ENCODE peak calls at places on chromosomes 4 and X, in seven cellular contexts. One of them, this sample, is unnamed.
A peak's percentile ranks its signal among the peaks of the same experiment; 100 is the strongest.

GRCh38 chr4:175330652-175331051 is 412.5 kb downstream of the ADAM29 start:
- DNase-seq in B cell: no peak
- DNase-seq in AG09309: no peak
- DNase-seq in cardiac muscle cell: no peak
- DNase-seq in stomach: no peak
- DNase-seq in SK-N-SH: no peak
- DNase-seq in endothelial cell: no peak
- DNase-seq in this sample: no peak

GRCh38 chrX:54675762-54676161 is 122.3 kb downstream of the ITIH6 start:
- DNase-seq in SK-N-SH: no peak
- DNase-seq in AG09309: no peak
- DNase-seq in cardiac muscle cell: no peak
- DNase-seq in stomach: no peak
- DNase-seq in endothelial cell: no peak
- DNase-seq in B cell: no peak
- DNase-seq in this sample: no peak

GRCh38 chr4:163167333-163167626 is 590 bp upstream of the NAF1 start:
- DNase-seq in endothelial cell: no peak
- DNase-seq in stomach: no peak
- DNase-seq in AG09309: no peak
- DNase-seq in B cell: no peak
- DNase-seq in cardiac muscle cell: peak; percentile 46
- DNase-seq in SK-N-SH: peak; percentile 18
- DNase-seq in this sample: no peak

GRCh38 chr4:18366762-18367358 is 345.3 kb upstream of the LCORL start:
- DNase-seq in AG09309: no peak
- DNase-seq in endothelial cell: no peak
- DNase-seq in SK-N-SH: peak; percentile 5
- DNase-seq in B cell: no peak
- DNase-seq in stomach: no peak
- DNase-seq in cardiac muscle cell: peak; percentile 51
- DNase-seq in this sample: no peak

GRCh38 chr4:138707746-138708145 is 307.8 kb upstream of the NOCT start:
- DNase-seq in endothelial cell: no peak
- DNase-seq in B cell: no peak
- DNase-seq in stomach: no peak
- DNase-seq in SK-N-SH: no peak
- DNase-seq in AG09309: no peak
- DNase-seq in cardiac muscle cell: no peak
- DNase-seq in this sample: no peak

GRCh38 chr4:159134422-159134821 is 31.5 kb downstream of the RAPGEF2 start:
- DNase-seq in B cell: no peak
- DNase-seq in SK-N-SH: no peak
- DNase-seq in stomach: no peak
- DNase-seq in AG09309: no peak
- DNase-seq in cardiac muscle cell: no peak
- DNase-seq in endothelial cell: no peak
- DNase-seq in this sample: no peak

GRCh38 chr4:177118596-177118995 is 191.1 kb upstream of the NEIL3 start:
- DNase-seq in stomach: no peak
- DNase-seq in endothelial cell: no peak
- DNase-seq in SK-N-SH: peak; percentile 1
- DNase-seq in AG09309: peak; percentile 97
- DNase-seq in cardiac muscle cell: peak; percentile 98
- DNase-seq in B cell: no peak
- DNase-seq in this sample: no peak

GRCh38 chrX:18272222-18272621 is 51.5 kb upstream of the BEND2 start:
- DNase-seq in stomach: no peak
- DNase-seq in endothelial cell: no peak
- DNase-seq in SK-N-SH: no peak
- DNase-seq in cardiac muscle cell: no peak
- DNase-seq in AG09309: no peak
- DNase-seq in B cell: no peak
- DNase-seq in this sample: no peak

GRCh38 chrX:154000051-154000450 is 19.7 kb downstream of the IRAK1 start:
- DNase-seq in stomach: no peak
- DNase-seq in cardiac muscle cell: no peak
- DNase-seq in B cell: no peak
- DNase-seq in SK-N-SH: no peak
- DNase-seq in endothelial cell: no peak
- DNase-seq in AG09309: no peak
- DNase-seq in this sample: no peak

GRCh38 chr4:137707626-137708025 is 175.3 kb upstream of the PCDH18 start:
- DNase-seq in B cell: no peak
- DNase-seq in stomach: no peak
- DNase-seq in endothelial cell: no peak
- DNase-seq in cardiac muscle cell: peak; percentile 53
- DNase-seq in SK-N-SH: no peak
- DNase-seq in AG09309: no peak
- DNase-seq in this sample: no peak

GRCh38 chr4:20838476-20838875 is 138.2 kb downstream of the PACRGL start:
- DNase-seq in SK-N-SH: no peak
- DNase-seq in cardiac muscle cell: no peak
- DNase-seq in stomach: no peak
- DNase-seq in endothelial cell: no peak
- DNase-seq in B cell: no peak
- DNase-seq in AG09309: no peak
- DNase-seq in this sample: no peak

GRCh38 chrX:103158317-103158621 is 56.6 kb upstream of the BEX4 start:
- DNase-seq in AG09309: no peak
- DNase-seq in SK-N-SH: no peak
- DNase-seq in stomach: no peak
- DNase-seq in endothelial cell: no peak
- DNase-seq in B cell: no peak
- DNase-seq in cardiac muscle cell: no peak
- DNase-seq in this sample: no peak
- TF ChIP-seq CTCF in AG09309: no peak
- TF ChIP-seq CTCF in SK-N-SH: no peak
- TF ChIP-seq CTCF in stomach: no peak
- TF ChIP-seq CTCF in endothelial cell: no peak
- TF ChIP-seq CTCF in B cell: peak; percentile 29
- TF ChIP-seq CTCF in cardiac muscle cell: no peak
- TF ChIP-seq CTCF in this sample: no peak

GRCh38 chr4:182582245-182582644 is 334.9 kb downstream of the DCTD start:
- DNase-seq in stomach: no peak
- DNase-seq in B cell: no peak
- DNase-seq in cardiac muscle cell: no peak
- DNase-seq in SK-N-SH: no peak
- DNase-seq in AG09309: no peak
- DNase-seq in endothelial cell: no peak
- DNase-seq in this sample: no peak

GRCh38 chr4:182584016-182584415 is 333.2 kb downstream of the DCTD start:
- DNase-seq in B cell: no peak
- DNase-seq in AG09309: no peak
- DNase-seq in SK-N-SH: no peak
- DNase-seq in endothelial cell: no peak
- DNase-seq in stomach: no peak
- DNase-seq in cardiac muscle cell: no peak
- DNase-seq in this sample: no peak

GRCh38 chr4:182589100-182589499 is 328.1 kb downstream of the DCTD start:
- DNase-seq in SK-N-SH: no peak
- DNase-seq in AG09309: no peak
- DNase-seq in cardiac muscle cell: no peak
- DNase-seq in B cell: no peak
- DNase-seq in stomach: no peak
- DNase-seq in endothelial cell: no peak
- DNase-seq in this sample: no peak

GRCh38 chr4:182585321-182585720 is 331.9 kb downstream of the DCTD start:
- DNase-seq in cardiac muscle cell: no peak
- DNase-seq in AG09309: no peak
- DNase-seq in B cell: no peak
- DNase-seq in stomach: no peak
- DNase-seq in SK-N-SH: no peak
- DNase-seq in endothelial cell: no peak
- DNase-seq in this sample: no peak
- TF ChIP-seq CTCF in cardiac muscle cell: no peak
- TF ChIP-seq CTCF in AG09309: no peak
- TF ChIP-seq CTCF in B cell: no peak
- TF ChIP-seq CTCF in stomach: no peak
- TF ChIP-seq CTCF in SK-N-SH: no peak
- TF ChIP-seq CTCF in endothelial cell: no peak
- TF ChIP-seq CTCF in this sample: no peak

GRCh38 chr4:140989944-140990343 is 143.3 kb downstream of the RNF150 start:
- DNase-seq in cardiac muscle cell: no peak
- DNase-seq in AG09309: no peak
- DNase-seq in B cell: no peak
- DNase-seq in SK-N-SH: no peak
- DNase-seq in stomach: no peak
- DNase-seq in endothelial cell: no peak
- DNase-seq in this sample: no peak

GRCh38 chr4:140996757-140997156 is 136.5 kb downstream of the RNF150 start:
- DNase-seq in SK-N-SH: no peak
- DNase-seq in AG09309: peak; percentile 71
- DNase-seq in cardiac muscle cell: peak; percentile 40
- DNase-seq in B cell: no peak
- DNase-seq in endothelial cell: no peak
- DNase-seq in stomach: no peak
- DNase-seq in this sample: no peak

GRCh38 chr4:140993969-140994459 is 139.3 kb downstream of the RNF150 start:
- DNase-seq in AG09309: no peak
- DNase-seq in stomach: no peak
- DNase-seq in B cell: no peak
- DNase-seq in cardiac muscle cell: no peak
- DNase-seq in endothelial cell: no peak
- DNase-seq in SK-N-SH: no peak
- DNase-seq in this sample: no peak

GRCh38 chr4:140995058-140995457 is 138.2 kb downstream of the RNF150 start:
- DNase-seq in AG09309: no peak
- DNase-seq in SK-N-SH: no peak
- DNase-seq in B cell: no peak
- DNase-seq in cardiac muscle cell: peak; percentile 10
- DNase-seq in stomach: peak; percentile 36
- DNase-seq in endothelial cell: no peak
- DNase-seq in this sample: no peak

GRCh38 chr4:140993350-140993749 is 139.9 kb downstream of the RNF150 start:
- DNase-seq in B cell: no peak
- DNase-seq in stomach: no peak
- DNase-seq in endothelial cell: no peak
- DNase-seq in SK-N-SH: no peak
- DNase-seq in cardiac muscle cell: no peak
- DNase-seq in AG09309: no peak
- DNase-seq in this sample: no peak
- TF ChIP-seq CTCF in B cell: no peak
- TF ChIP-seq CTCF in stomach: no peak
- TF ChIP-seq CTCF in endothelial cell: no peak
- TF ChIP-seq CTCF in SK-N-SH: no peak
- TF ChIP-seq CTCF in cardiac muscle cell: no peak
- TF ChIP-seq CTCF in AG09309: no peak
- TF ChIP-seq CTCF in this sample: no peak

GRCh38 chr4:8707045-8707781 is 114.6 kb downstream of the CPZ start:
- DNase-seq in B cell: no peak
- DNase-seq in cardiac muscle cell: no peak
- DNase-seq in stomach: no peak
- DNase-seq in SK-N-SH: no peak
- DNase-seq in endothelial cell: no peak
- DNase-seq in AG09309: no peak
- DNase-seq in this sample: no peak

GRCh38 chr4:8709050-8709728 is 116.6 kb downstream of the CPZ start:
- DNase-seq in AG09309: no peak
- DNase-seq in cardiac muscle cell: no peak
- DNase-seq in B cell: no peak
- DNase-seq in SK-N-SH: peak; percentile 5
- DNase-seq in endothelial cell: no peak
- DNase-seq in stomach: no peak
- DNase-seq in this sample: no peak

GRCh38 chr4:8709729-8710360 is 117.3 kb downstream of the CPZ start:
- DNase-seq in cardiac muscle cell: no peak
- DNase-seq in SK-N-SH: peak; percentile 10
- DNase-seq in AG09309: no peak
- DNase-seq in stomach: no peak
- DNase-seq in B cell: no peak
- DNase-seq in endothelial cell: no peak
- DNase-seq in this sample: no peak

GRCh38 chr4:8710416-8710815 is 117.9 kb downstream of the CPZ start:
- DNase-seq in cardiac muscle cell: no peak
- DNase-seq in endothelial cell: no peak
- DNase-seq in AG09309: no peak
- DNase-seq in SK-N-SH: peak; percentile 9
- DNase-seq in B cell: no peak
- DNase-seq in stomach: peak; percentile 11
- DNase-seq in this sample: no peak

DNA sequence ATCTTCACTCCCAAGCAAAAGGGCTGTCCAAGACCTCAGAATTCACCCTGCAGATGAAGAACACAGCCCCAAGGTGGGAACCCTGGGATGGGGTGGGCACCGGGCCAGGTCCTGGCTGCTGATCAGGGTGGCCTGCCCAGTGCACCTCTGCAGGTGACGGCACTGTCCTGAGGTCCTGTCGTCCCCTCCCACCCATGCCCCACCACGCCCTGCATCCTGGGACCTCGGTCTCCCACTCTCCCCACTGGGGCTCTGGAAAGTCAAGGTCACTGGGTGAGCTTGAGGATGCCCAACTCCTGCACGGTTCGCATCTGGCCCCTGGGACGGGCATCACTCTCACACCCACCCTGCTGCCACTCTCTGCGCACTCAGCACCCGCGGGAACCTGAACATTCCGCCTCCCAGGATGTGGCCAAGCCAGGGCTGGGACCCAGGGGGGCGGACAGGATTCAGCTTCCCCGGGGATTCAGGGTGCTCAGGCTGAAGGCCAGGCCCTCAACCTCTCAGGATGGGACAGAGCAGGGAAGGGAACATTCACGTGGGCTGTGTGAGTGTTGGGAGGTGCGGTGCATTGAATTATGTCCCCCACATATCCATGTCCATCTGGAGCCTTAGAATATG is 115.9 kb downstream of the CPZ start:
- DNase-seq in endothelial cell: no peak
- DNase-seq in SK-N-SH: peak; percentile 12
- DNase-seq in AG09309: no peak
- DNase-seq in cardiac muscle cell: no peak
- DNase-seq in B cell: no peak
- DNase-seq in stomach: no peak
- DNase-seq in this sample: no peak
- TF ChIP-seq CTCF in endothelial cell: no peak
- TF ChIP-seq CTCF in SK-N-SH: no peak
- TF ChIP-seq CTCF in AG09309: no peak
- TF ChIP-seq CTCF in cardiac muscle cell: no peak
- TF ChIP-seq CTCF in B cell: no peak
- TF ChIP-seq CTCF in stomach: no peak
- TF ChIP-seq CTCF in this sample: no peak

DNA sequence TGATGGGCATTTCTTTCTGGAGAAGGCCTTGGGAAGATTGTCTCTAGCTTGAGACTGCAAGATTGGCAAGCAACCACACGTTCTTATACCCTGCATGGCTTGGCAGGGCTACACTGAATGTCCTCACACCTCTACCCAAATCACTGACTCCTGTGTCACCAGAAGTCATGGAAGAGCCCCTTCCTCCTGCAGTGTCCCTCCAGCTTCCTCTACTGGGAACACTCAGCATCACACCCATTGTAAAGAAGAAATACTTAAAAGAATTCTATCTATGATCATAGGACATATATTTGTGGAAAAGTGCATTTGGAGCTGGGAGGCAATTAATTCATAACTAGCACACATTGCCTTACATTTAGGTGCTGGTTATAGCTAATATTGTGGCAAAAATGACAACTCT is 113.1 kb downstream of the CCSER1 start:
- DNase-seq in cardiac muscle cell: no peak
- DNase-seq in stomach: no peak
- DNase-seq in B cell: no peak
- DNase-seq in SK-N-SH: no peak
- DNase-seq in endothelial cell: no peak
- DNase-seq in AG09309: no peak
- DNase-seq in this sample: no peak
- TF ChIP-seq CTCF in cardiac muscle cell: no peak
- TF ChIP-seq CTCF in stomach: no peak
- TF ChIP-seq CTCF in B cell: no peak
- TF ChIP-seq CTCF in SK-N-SH: no peak
- TF ChIP-seq CTCF in endothelial cell: no peak
- TF ChIP-seq CTCF in AG09309: no peak
- TF ChIP-seq CTCF in this sample: no peak

This sample was measured in GM20000.